ENCODE peak calls at places on chromosome 5, in seven cellular contexts. One of them, this sample, is unnamed.

GRCh38 chr5:141641634-141642278 is 5.0 kb downstream of the RELL2 start:
- DNase-seq in H4: peak; percentile 71
- DNase-seq in ELR: peak; percentile 84
- DNase-seq in HFFc6: peak; percentile 79
- DNase-seq in AG10803: peak; percentile 77
- DNase-seq in KG1: no peak
- DNase-seq in astrocyte: peak; percentile 62
- DNase-seq in this sample: peak; percentile 51

GRCh38 chr5:143824851-143825720 is 13.1 kb downstream of the HMHB1 start:
- DNase-seq in H4: peak; percentile 66
- DNase-seq in ELR: peak; percentile 78
- DNase-seq in HFFc6: peak; percentile 55
- DNase-seq in AG10803: peak; percentile 67
- DNase-seq in KG1: peak; percentile 2
- DNase-seq in astrocyte: peak; percentile 46
- DNase-seq in this sample: peak; percentile 76

GRCh38 chr5:43044181-43044914 is 4.2 kb upstream of the ANXA2R start:
- DNase-seq in H4: no peak
- DNase-seq in ELR: no peak
- DNase-seq in HFFc6: no peak
- DNase-seq in AG10803: peak; percentile 39
- DNase-seq in KG1: no peak
- DNase-seq in astrocyte: peak; percentile 67
- DNase-seq in this sample: no peak

GRCh38 chr5:147578228-147579024 is 68.6 kb upstream of the DPYSL3 start:
- DNase-seq in H4: peak; percentile 49
- DNase-seq in ELR: peak; percentile 81
- DNase-seq in HFFc6: peak; percentile 74
- DNase-seq in AG10803: peak; percentile 60
- DNase-seq in KG1: no peak
- DNase-seq in astrocyte: peak; percentile 60
- DNase-seq in this sample: peak; percentile 66

GRCh38 chr5:30838936-30839511 is 354.5 kb upstream of the CDH6 start:
- DNase-seq in H4: no peak
- DNase-seq in ELR: no peak
- DNase-seq in HFFc6: no peak
- DNase-seq in AG10803: no peak
- DNase-seq in KG1: no peak
- DNase-seq in astrocyte: peak; percentile 35
- DNase-seq in this sample: no peak

GRCh38 chr5:178213748-178214151 is 9.4 kb downstream of the HNRNPAB start:
- DNase-seq in H4: no peak
- DNase-seq in ELR: no peak
- DNase-seq in HFFc6: no peak
- DNase-seq in AG10803: no peak
- DNase-seq in KG1: no peak
- DNase-seq in astrocyte: no peak
- DNase-seq in this sample: no peak

GRCh38 chr5:112757468-112758208 is 20.0 kb downstream of the APC start:
- DNase-seq in H4: peak; percentile 66
- DNase-seq in ELR: peak; percentile 78
- DNase-seq in HFFc6: peak; percentile 58
- DNase-seq in AG10803: peak; percentile 67
- DNase-seq in KG1: no peak
- DNase-seq in astrocyte: peak; percentile 39
- DNase-seq in this sample: peak; percentile 77

GRCh38 chr5:142016576-142016975 is 3.7 kb upstream of the GNPDA1 start:
- DNase-seq in H4: no peak
- DNase-seq in ELR: no peak
- DNase-seq in HFFc6: no peak
- DNase-seq in AG10803: no peak
- DNase-seq in KG1: no peak
- DNase-seq in astrocyte: no peak
- DNase-seq in this sample: no peak

GRCh38 chr5:7208911-7209310 is 187.0 kb upstream of the ADCY2 start:
- DNase-seq in H4: no peak
- DNase-seq in ELR: no peak
- DNase-seq in HFFc6: no peak
- DNase-seq in AG10803: no peak
- DNase-seq in KG1: no peak
- DNase-seq in astrocyte: no peak
- DNase-seq in this sample: no peak

GRCh38 chr5:4295663-4296339 is 700.2 kb downstream of the IRX1 start:
- DNase-seq in H4: peak; percentile 43
- DNase-seq in ELR: no peak
- DNase-seq in HFFc6: no peak
- DNase-seq in AG10803: no peak
- DNase-seq in KG1: no peak
- DNase-seq in astrocyte: peak; percentile 4
- DNase-seq in this sample: peak; percentile 3

GRCh38 chr5:42900734-42901133 is 89.0 kb upstream of the SELENOP start:
- DNase-seq in H4: no peak
- DNase-seq in ELR: no peak
- DNase-seq in HFFc6: no peak
- DNase-seq in AG10803: no peak
- DNase-seq in KG1: no peak
- DNase-seq in astrocyte: no peak
- DNase-seq in this sample: no peak